ENCODE peak calls at places on chromosomes 11 and 22, in nine cellular contexts. W, A, V, G, L, X, D, B and M are unnamed samples.

GRCh38 chr11:114059984-114060401 is 482 bp downstream of the ZBTB16 start:
- DNase-seq in W (no peak), A (peak), V (peak), G (no peak), L (peak), X (peak), D (no peak), B (no peak), M (no peak)

GRCh38 chr11:35288817-35289541 is 130.4 kb downstream of the SLC1A2 start:
- DNase-seq in W (no peak), A (no peak), V (no peak), G (no peak), L (no peak), X (no peak), D (no peak), B (no peak), M (no peak)

GRCh38 chr11:4839851-4840549 is 9.0 kb downstream of the OR51S1 start:
- DNase-seq in W (no peak), A (no peak), V (no peak), G (no peak), L (peak), X (no peak), D (no peak), B (no peak), M (no peak)

GRCh38 chr11:33598426-33599069 is 102.1 kb downstream of the C11orf91 start:
- DNase-seq in W (no peak), A (no peak), V (no peak), G (no peak), L (no peak), X (no peak), D (no peak), B (peak), M (no peak)

GRCh38 chr11:134759855-134760254 is 347.8 kb upstream of the B3GAT1 start:
- DNase-seq in W (no peak), A (no peak), V (no peak), G (no peak), L (no peak), X (no peak), D (no peak), B (no peak), M (no peak)

GRCh38 chr11:44017443-44018126 is 30.2 kb upstream of the ACCSL start:
- DNase-seq in W (no peak), A (no peak), V (no peak), G (no peak), L (peak), X (no peak), D (no peak), B (no peak), M (no peak)

GRCh38 chr11:5234390-5234834 is at the start of gene HBD:
- DNase-seq in W (no peak), A (no peak), V (no peak), G (no peak), L (no peak), X (no peak), D (no peak), B (no peak), M (no peak)

GRCh38 chr11:63858628-63859550 is 20.0 kb downstream of the MARK2 start:
- DNase-seq in W (no peak), A (peak), V (peak), G (peak), L (peak), X (peak), D (no peak), B (no peak), M (no peak)

GRCh38 chr11:17768547-17768946 is 34.0 kb downstream of the KCNC1 start:
- DNase-seq in W (no peak), A (no peak), V (no peak), G (no peak), L (no peak), X (no peak), D (no peak), B (no peak), M (no peak)

GRCh38 chr11:103370076-103370475 is 260.9 kb downstream of the DYNC2H1 start:
- DNase-seq in W (no peak), A (no peak), V (no peak), G (no peak), L (no peak), X (no peak), D (no peak), B (no peak), M (no peak)

GRCh38 chr11:69524291-69524882 is 42.9 kb downstream of the LINC01488 start:
- DNase-seq in W (no peak), A (no peak), V (peak), G (peak), L (no peak), X (no peak), D (peak), B (no peak), M (no peak)

GRCh38 chr11:71432761-71433647 is 15.2 kb downstream of the DHCR7 start:
- DNase-seq in W (no peak), A (no peak), V (no peak), G (no peak), L (peak), X (no peak), D (no peak), B (no peak), M (no peak)

GRCh38 chr22:29733362-29734322 is 13.8 kb downstream of the CABP7 start:
- DNase-seq in W (no peak), A (no peak), V (no peak), G (no peak), L (no peak), X (peak), D (no peak), B (peak), M (no peak)

GRCh38 chr11:64877390-64878222 is 815 bp downstream of the EHD1 start:
- DNase-seq in W (no peak), A (no peak), V (no peak), G (no peak), L (no peak), X (peak), D (no peak), B (peak), M (no peak)

GRCh38 chr11:37503411-37504065 is 905.5 kb upstream of the RAG2 start:
- DNase-seq in W (no peak), A (no peak), V (no peak), G (no peak), L (no peak), X (no peak), D (no peak), B (no peak), M (no peak)

GRCh38 chr11:62953811-62954210 is 31.0 kb downstream of the SLC22A6 start:
- DNase-seq in W (no peak), A (no peak), V (no peak), G (no peak), L (peak), X (no peak), D (no peak), B (no peak), M (no peak)

GRCh38 chr11:115581871-115582639 is 77.8 kb upstream of the CADM1 start:
- DNase-seq in W (peak), A (peak), V (no peak), G (no peak), L (no peak), X (peak), D (no peak), B (peak), M (no peak)

GRCh38 chr11:72635931-72636330 is 38.3 kb downstream of the PDE2A start:
- DNase-seq in W (no peak), A (no peak), V (no peak), G (no peak), L (no peak), X (no peak), D (no peak), B (no peak), M (no peak)

GRCh38 chr22:40524392-40525249 is 111.9 kb downstream of the MRTFA start:
- DNase-seq in W (no peak), A (peak), V (no peak), G (no peak), L (no peak), X (no peak), D (no peak), B (no peak), M (no peak)

GRCh38 chr11:117442049-117442868 is 114.6 kb downstream of the CEP164 start:
- DNase-seq in W (no peak), A (no peak), V (no peak), G (no peak), L (no peak), X (no peak), D (no peak), B (no peak), M (no peak)

GRCh38 chr22:36544107-36544620 is 15.2 kb upstream of the EIF3D start:
- DNase-seq in W (no peak), A (no peak), V (no peak), G (no peak), L (no peak), X (no peak), D (no peak), B (no peak), M (no peak)

GRCh38 chr22:37633082-37633692 is 6.3 kb upstream of the SH3BP1 start:
- DNase-seq in W (no peak), A (no peak), V (no peak), G (no peak), L (no peak), X (peak), D (no peak), B (no peak), M (no peak)

GRCh38 chr22:43066134-43066533 is 23.1 kb downstream of the TTLL1 start:
- DNase-seq in W (no peak), A (no peak), V (no peak), G (no peak), L (no peak), X (no peak), D (no peak), B (no peak), M (no peak)

GRCh38 chr11:78039391-78039918 is 16.4 kb upstream of the KCTD14 start:
- DNase-seq in W (no peak), A (no peak), V (no peak), G (no peak), L (no peak), X (no peak), D (no peak), B (no peak), M (no peak)

GRCh38 chr22:22687638-22688500 is 43.5 kb downstream of the GGTLC2 start:
- DNase-seq in W (no peak), A (peak), V (no peak), G (peak), L (peak), X (peak), D (no peak), B (peak), M (peak)

GRCh38 chr11:19228956-19229355 is 11.8 kb downstream of the E2F8 start:
- DNase-seq in W (no peak), A (no peak), V (no peak), G (no peak), L (no peak), X (no peak), D (no peak), B (no peak), M (no peak)

GRCh38 chr11:19225599-19225998 is 15.1 kb downstream of the E2F8 start:
- DNase-seq in W (no peak), A (no peak), V (no peak), G (no peak), L (no peak), X (peak), D (no peak), B (no peak), M (no peak)

GRCh38 chr11:19229671-19230070 is 11.1 kb downstream of the E2F8 start:
- DNase-seq in W (no peak), A (no peak), V (no peak), G (no peak), L (no peak), X (no peak), D (no peak), B (no peak), M (no peak)

GRCh38 chr11:19225123-19225522 is 15.6 kb downstream of the E2F8 start:
- DNase-seq in W (no peak), A (no peak), V (no peak), G (no peak), L (no peak), X (no peak), D (no peak), B (no peak), M (no peak)

DNA sequence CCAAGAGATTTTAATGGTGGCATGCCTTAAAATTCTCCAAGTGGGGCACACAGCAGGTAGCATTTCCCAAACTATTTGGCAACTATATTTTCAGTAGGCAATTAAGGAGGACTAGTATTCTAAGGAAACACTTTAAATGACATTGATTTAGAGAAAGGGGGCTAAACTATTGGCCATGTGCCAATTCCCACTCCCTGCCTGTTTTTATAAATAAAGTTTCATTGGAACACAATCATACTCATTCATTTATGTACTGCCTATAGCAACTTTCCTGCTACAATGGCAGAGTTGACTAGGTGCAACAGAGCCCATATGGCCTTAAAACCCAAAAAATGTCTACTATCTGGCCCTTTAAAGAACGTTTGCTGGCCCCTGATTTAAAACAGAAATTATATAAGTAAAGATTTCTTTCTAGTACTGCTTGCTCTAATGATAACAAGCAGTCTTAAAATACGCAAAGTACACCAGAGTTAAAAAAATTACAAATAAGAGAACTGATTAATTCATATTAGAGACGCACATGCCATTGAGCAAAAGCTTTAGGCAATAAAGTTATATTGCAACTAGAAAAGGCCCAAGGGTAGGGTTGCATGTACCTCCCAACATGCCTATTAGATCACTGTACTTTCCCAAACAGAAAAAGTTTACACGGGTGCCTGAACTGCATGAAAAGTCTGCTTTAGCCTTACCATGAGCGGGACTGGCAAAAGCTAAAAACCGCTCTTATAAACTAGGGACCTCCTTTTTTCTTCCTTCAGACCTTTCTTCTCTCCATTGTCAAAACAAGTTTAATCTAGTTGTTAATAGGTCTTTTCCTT is 14.2 kb downstream of the E2F8 start:
- DNase-seq in W (no peak), A (no peak), V (no peak), G (no peak), L (no peak), X (no peak), D (no peak), B (no peak), M (no peak)
- TF ChIP-seq EP300 in W (no peak), A (no peak), V (no peak), G (no peak), L (no peak), X (no peak), D (no peak), B (no peak), M (no peak)

GRCh38 chr11:73862971-73863370 is 13.7 kb downstream of the COA4 start:
- DNase-seq in W (no peak), A (no peak), V (no peak), G (no peak), L (no peak), X (no peak), D (no peak), B (no peak), M (no peak)

GRCh38 chr11:73870261-73870660 is 6.4 kb downstream of the COA4 start:
- DNase-seq in W (no peak), A (no peak), V (no peak), G (no peak), L (no peak), X (no peak), D (no peak), B (no peak), M (no peak)

GRCh38 chr11:73869234-73869949 is 7.3 kb downstream of the COA4 start:
- DNase-seq in W (no peak), A (peak), V (no peak), G (no peak), L (no peak), X (peak), D (no peak), B (no peak), M (no peak)

GRCh38 chr11:73866586-73866996 is 10.1 kb downstream of the COA4 start:
- DNase-seq in W (no peak), A (peak), V (peak), G (no peak), L (no peak), X (peak), D (no peak), B (peak), M (no peak)

GRCh38 chr11:73866095-73866579 is 10.5 kb downstream of the COA4 start:
- DNase-seq in W (no peak), A (no peak), V (no peak), G (no peak), L (no peak), X (no peak), D (no peak), B (peak), M (peak)
- TF ChIP-seq EP300 in W (no peak), A (no peak), V (no peak), G (no peak), L (no peak), X (no peak), D (no peak), B (no peak), M (no peak)

GRCh38 chr11:60457576-60457975 is 1.9 kb downstream of the MS4A1 start:
- DNase-seq in W (no peak), A (no peak), V (no peak), G (no peak), L (no peak), X (no peak), D (no peak), B (no peak), M (no peak)
- TF ChIP-seq EP300 in W (no peak), A (no peak), V (no peak), G (no peak), L (no peak), X (no peak), D (no peak), B (no peak), M (no peak)

GRCh38 chr11:133384731-133385130 is 147.6 kb downstream of the OPCML start:
- DNase-seq in W (no peak), A (no peak), V (no peak), G (no peak), L (no peak), X (no peak), D (no peak), B (no peak), M (no peak)

GRCh38 chr11:133386262-133386661 is 146.0 kb downstream of the OPCML start:
- DNase-seq in W (no peak), A (no peak), V (no peak), G (no peak), L (no peak), X (no peak), D (no peak), B (peak), M (no peak)

GRCh38 chr11:133386852-133387251 is 145.4 kb downstream of the OPCML start:
- DNase-seq in W (no peak), A (no peak), V (no peak), G (no peak), L (no peak), X (no peak), D (no peak), B (no peak), M (no peak)

GRCh38 chr11:133382217-133382746 is 150.0 kb downstream of the OPCML start:
- DNase-seq in W (no peak), A (no peak), V (no peak), G (no peak), L (no peak), X (no peak), D (no peak), B (no peak), M (no peak)

DNA sequence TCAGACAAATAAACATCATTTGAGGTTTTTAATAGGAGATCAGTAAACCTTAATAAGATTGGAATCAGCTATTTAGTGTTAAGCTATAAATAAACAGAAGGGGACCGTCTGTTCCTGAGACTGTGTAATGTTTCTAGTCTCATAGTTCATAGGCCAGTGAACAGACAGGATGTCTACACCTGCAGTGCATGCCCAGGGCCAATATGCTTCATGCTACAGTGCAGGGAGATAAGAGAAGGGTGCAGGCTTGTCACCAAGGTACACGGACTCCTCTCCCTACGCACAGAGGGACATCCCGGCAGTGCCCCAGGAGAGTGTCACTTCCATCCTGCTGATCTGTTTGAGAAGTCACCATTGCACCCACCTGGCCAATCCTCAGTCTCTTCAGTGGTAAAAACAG is 148.6 kb downstream of the OPCML start:
- DNase-seq in W (no peak), A (no peak), V (no peak), G (no peak), L (no peak), X (no peak), D (no peak), B (no peak), M (no peak)
- TF ChIP-seq EP300 in W (no peak), A (no peak), V (no peak), G (no peak), L (no peak), X (no peak), D (no peak), B (no peak), M (no peak)

DNA sequence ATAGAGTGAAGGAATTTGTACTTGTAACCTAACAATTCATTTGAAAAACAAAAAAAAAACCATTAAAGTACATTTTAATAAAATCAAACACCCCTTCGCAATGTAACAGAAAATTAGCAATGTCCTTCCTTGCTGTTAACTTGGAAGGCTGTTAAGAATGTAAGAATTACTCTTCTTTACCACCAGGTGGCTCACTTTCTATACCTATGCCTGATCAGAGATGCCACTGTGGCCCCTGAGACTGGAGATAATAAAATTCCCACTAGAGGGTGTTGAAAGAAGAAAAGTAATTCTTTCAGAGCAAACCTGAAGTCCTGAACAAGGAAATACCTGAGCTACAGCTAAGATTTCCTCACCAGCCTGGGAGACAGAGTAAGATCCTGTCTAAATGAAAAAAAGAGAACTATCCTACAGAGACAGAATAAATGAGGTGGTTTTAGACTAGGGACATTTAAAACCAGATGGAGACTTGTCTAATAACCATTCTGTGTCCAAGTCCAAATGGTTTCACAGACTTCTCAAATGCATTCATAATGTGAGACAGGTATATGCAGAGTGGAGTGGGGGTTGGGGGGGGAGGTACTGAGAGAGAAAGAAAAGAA is 1089.3 kb downstream of the FAM181B start:
- DNase-seq in W (no peak), A (peak), V (no peak), G (no peak), L (no peak), X (no peak), D (no peak), B (peak), M (no peak)
- TF ChIP-seq EP300 in W (no peak), A (no peak), V (no peak), G (no peak), L (no peak), X (no peak), D (no peak), B (no peak), M (no peak)

GRCh38 chr11:8654503-8654902 is 28.0 kb downstream of the TRIM66 start:
- DNase-seq in W (no peak), A (no peak), V (no peak), G (no peak), L (no peak), X (no peak), D (no peak), B (no peak), M (no peak)

GRCh38 chr11:8649361-8649760 is 33.1 kb downstream of the TRIM66 start:
- DNase-seq in W (no peak), A (no peak), V (no peak), G (no peak), L (no peak), X (no peak), D (no peak), B (no peak), M (no peak)

GRCh38 chr11:8650401-8650990 is 32.0 kb downstream of the TRIM66 start:
- DNase-seq in W (no peak), A (no peak), V (no peak), G (no peak), L (no peak), X (no peak), D (no peak), B (no peak), M (no peak)

GRCh38 chr11:8656291-8656690 is 26.2 kb downstream of the TRIM66 start:
- DNase-seq in W (no peak), A (no peak), V (no peak), G (no peak), L (no peak), X (no peak), D (no peak), B (no peak), M (no peak)

GRCh38 chr11:8652140-8652539 is 30.3 kb downstream of the TRIM66 start:
- DNase-seq in W (no peak), A (peak), V (no peak), G (no peak), L (no peak), X (no peak), D (no peak), B (no peak), M (no peak)
- TF ChIP-seq EP300 in W (no peak), A (no peak), V (no peak), G (no peak), L (no peak), X (no peak), D (no peak), B (no peak), M (no peak)